ENCODE peak calls at places on chromosomes 6 and 20, in eight cellular contexts. Q is T-cell, S is SJSA1, A is HS-5, O is NCI-H510A, N is NCI-H1417, U is GM18507, R is GM23248. M is an unnamed sample.

GRCh38 chr6:14068133-14068532 is 49.4 kb upstream of the CD83 start:
- DNase-seq in N (no peak), R (peak; percentile 86), O (no peak), Q (no peak), S (peak; percentile 55), U (no peak), A (peak; percentile 78), M (no peak)

GRCh38 chr6:53437557-53438202 is 88.9 kb upstream of the ELOVL5 start:
- DNase-seq in S (peak; percentile 47), N (peak; percentile 8), Q (peak; percentile 1), O (peak; percentile 74), R (peak; percentile 90), U (no peak), A (peak; percentile 37), M (no peak)

GRCh38 chr6:30127238-30128093 is 8.5 kb upstream of the TRIM40 start:
- DNase-seq in R (peak; percentile 26), S (no peak), Q (no peak), A (no peak), O (no peak), U (no peak), N (no peak), M (no peak)

GRCh38 chr6:91812596-91813274 is 1225.9 kb upstream of the MAP3K7 start:
- DNase-seq in R (no peak), S (no peak), A (no peak), U (no peak), Q (no peak), N (no peak), O (no peak), M (no peak)

GRCh38 chr20:1377984-1378742 is 14.7 kb downstream of the FKBP1A start:
- DNase-seq in Q (no peak), O (no peak), A (peak; percentile 39), S (no peak), U (no peak), N (no peak), R (peak; percentile 56), M (no peak)

GRCh38 chr6:158481612-158482473 is 78.0 kb upstream of the TMEM181 start:
- DNase-seq in O (no peak), A (peak; percentile 78), R (peak; percentile 91), U (no peak), S (peak; percentile 80), Q (no peak), N (no peak), M (no peak)

GRCh38 chr20:64057628-64058498 is 5.1 kb upstream of the TCEA2 start:
- DNase-seq in N (peak; percentile 71), Q (peak; percentile 66), S (peak; percentile 90), A (no peak), R (peak; percentile 69), O (peak; percentile 35), U (peak; percentile 76), M (peak; percentile 60)

GRCh38 chr20:49970498-49970897 is 12.3 kb upstream of the SNAI1 start:
- DNase-seq in N (no peak), O (no peak), U (no peak), S (no peak), Q (no peak), R (no peak), A (no peak), M (no peak)

GRCh38 chr6:73062837-73063236 is 162.5 kb downstream of the KHDC1L start:
- DNase-seq in A (no peak), N (no peak), U (no peak), S (no peak), R (no peak), Q (no peak), O (no peak), M (no peak)

GRCh38 chr6:40744835-40745234 is 157.7 kb upstream of the LRFN2 start:
- DNase-seq in U (no peak), Q (no peak), A (no peak), N (no peak), O (no peak), S (no peak), R (no peak), M (no peak)

GRCh38 chr6:126661646-126662045 is 321.7 kb downstream of the CENPW start:
- DNase-seq in U (no peak), N (no peak), S (no peak), Q (no peak), A (peak; percentile 84), R (peak; percentile 92), O (no peak), M (no peak)

GRCh38 chr6:69704916-69705315 is 91.9 kb downstream of the LMBRD1 start:
- DNase-seq in U (no peak), Q (no peak), O (no peak), N (no peak), S (no peak), A (no peak), R (no peak), M (no peak)

GRCh38 chr6:149941583-149942460 is at the start of gene ULBP2:
- DNase-seq in O (peak; percentile 41), Q (peak; percentile 88), R (peak; percentile 99), S (peak; percentile 94), U (no peak), N (peak; percentile 93), A (peak; percentile 85), M (peak; percentile 46)

GRCh38 chr6:158040051-158040803 is 58.6 kb downstream of the SYNJ2 start:
- DNase-seq in N (no peak), Q (no peak), A (peak; percentile 95), S (peak; percentile 91), O (no peak), R (peak; percentile 96), U (no peak), M (no peak)

GRCh38 chr20:49603209-49603627 is 35.3 kb upstream of the PTGIS start:
- DNase-seq in N (no peak), O (no peak), A (no peak), S (no peak), R (peak; percentile 54), U (no peak), Q (no peak), M (no peak)

GRCh38 chr6:24287239-24287638 is 70.6 kb downstream of the DCDC2 start:
- DNase-seq in O (no peak), Q (no peak), R (no peak), S (no peak), A (no peak), U (no peak), N (no peak), M (no peak)

GRCh38 chr20:13930246-13930645 is 60.2 kb downstream of the SEL1L2 start:
- DNase-seq in Q (no peak), S (no peak), U (no peak), A (no peak), N (no peak), R (peak; percentile 55), O (no peak), M (no peak)

GRCh38 chr6:16130932-16131387 is 2.1 kb downstream of the MYLIP start:
- DNase-seq in A (peak; percentile 46), S (no peak), Q (peak; percentile 42), N (no peak), O (no peak), U (peak; percentile 38), R (peak; percentile 77), M (no peak)

GRCh38 chr6:150725795-150726194 is 126.1 kb downstream of the PLEKHG1 start:
- DNase-seq in A (no peak), N (no peak), R (no peak), U (no peak), Q (no peak), S (no peak), O (no peak), M (no peak)

GRCh38 chr20:63188641-63189321 is 27.1 kb downstream of the YTHDF1 start:
- DNase-seq in S (no peak), Q (no peak), U (no peak), O (no peak), N (no peak), R (no peak), A (no peak), M (no peak)

GRCh38 chr20:17747431-17747846 is 47.7 kb downstream of the BANF2 start:
- DNase-seq in S (peak; percentile 81), Q (no peak), U (no peak), A (peak; percentile 56), O (no peak), N (no peak), R (peak; percentile 96), M (no peak)

GRCh38 chr6:23529902-23530301 is 596.1 kb upstream of the NRSN1 start:
- DNase-seq in O (no peak), Q (no peak), S (no peak), A (no peak), U (no peak), N (no peak), R (no peak), M (no peak)

GRCh38 chr6:53020005-53020744 is 25.1 kb upstream of the GSTA4 start:
- DNase-seq in N (no peak), Q (no peak), S (no peak), O (no peak), R (no peak), A (no peak), U (no peak), M (no peak)

GRCh38 chr20:36802326-36803223 is 29.0 kb upstream of the DSN1 start:
- DNase-seq in O (no peak), N (no peak), S (no peak), R (peak; percentile 58), Q (no peak), A (peak; percentile 14), U (no peak), M (no peak)

GRCh38 chr20:61724376-61724775 is 341.3 kb downstream of the TAF4 start:
- DNase-seq in A (no peak), O (no peak), Q (no peak), R (no peak), N (no peak), U (no peak), S (no peak), M (no peak)

GRCh38 chr20:63694596-63695418 is 1.6 kb upstream of the TNFRSF6B start:
- DNase-seq in S (no peak), U (no peak), R (no peak), Q (no peak), O (no peak), N (no peak), A (no peak), M (no peak)

GRCh38 chr6:68635706-68636513 is 828 bp downstream of the ADGRB3 start:
- DNase-seq in U (no peak), S (no peak), N (peak; percentile 61), A (no peak), R (peak; percentile 30), O (no peak), Q (no peak), M (no peak)

GRCh38 chr20:60026010-60026409 is 67.8 kb downstream of the CDH26 start:
- DNase-seq in A (no peak), R (no peak), O (no peak), U (no peak), S (no peak), N (no peak), Q (no peak), M (no peak)

M was measured in NCI-H2107.